ENCODE peak calls at places on chromosomes 13 and 19, in ten cellular contexts. N is HCT116, M is GM12878, A is right lobe of liver, U is upper lobe of left lung, O is heart left ventricle, C is HepG2, T is body of pancreas, P is K562, H is gastrocnemius medialis. G is an unnamed sample. For H3K36me3, the result is how much of the 10 kb centered on the place peaks cover.

GRCh38 chr19:34555447-34555846 is 73.9 kb downstream of the WTIP start:
- ATAC-seq in N (peak), M (peak), A (no peak), U (no peak), O (no peak), C (peak), T (no peak), P (peak), H (no peak), G (no peak)

GRCh38 chr13:110265341-110265681 is 41.6 kb downstream of the COL4A1 start:
- ATAC-seq in N (no peak), M (no peak), A (peak), U (peak), O (peak), C (no peak), T (peak), P (no peak), H (peak), G (no peak)

GRCh38 chr13:59112375-59112774 is 1051.4 kb downstream of the DIAPH3 start:
- ATAC-seq in N (no peak), M (peak), A (no peak), U (no peak), O (peak), C (no peak), T (peak), P (no peak), H (peak), G (peak)

GRCh38 chr13:80084086-80084676 is 256.7 kb downstream of the SPRY2 start:
- ATAC-seq in N (no peak), M (no peak), A (peak), U (no peak), O (peak), C (no peak), T (peak), P (no peak), H (no peak), G (peak)

GRCh38 chr13:100594731-100595130 is 6.1 kb upstream of the GGACT start:
- ATAC-seq in N (peak), M (no peak), A (peak), U (no peak), O (no peak), C (peak), T (peak), P (peak), H (no peak), G (no peak)

GRCh38 chr13:99041788-99042187 is 63.9 kb upstream of the DOCK9 start:
- ATAC-seq in N (no peak), M (peak), A (no peak), U (no peak), O (no peak), C (no peak), T (no peak), P (no peak), H (no peak), G (no peak)

GRCh38 chr19:28294395-28294794 is 918.6 kb downstream of the UQCRFS1 start:
- ATAC-seq in N (no peak), M (no peak), A (no peak), U (no peak), O (peak), C (no peak), T (no peak), P (peak), H (no peak), G (no peak)

GRCh38 chr19:6458695-6459355 is 767 bp downstream of the SLC25A23 start:
- ATAC-seq in N (peak), M (peak), A (peak), U (no peak), O (no peak), C (peak), T (no peak), P (peak), H (no peak), G (no peak)

GRCh38 chr13:43608400-43609137 is 178.2 kb downstream of the ENOX1 start:
- ATAC-seq in N (no peak), M (no peak), A (no peak), U (no peak), O (peak), C (no peak), T (no peak), P (no peak), H (peak), G (no peak)

GRCh38 chr13:21663197-21663596 is 7.7 kb upstream of the FGF9 start:
- ATAC-seq in N (peak), M (no peak), A (peak), U (peak), O (no peak), C (peak), T (no peak), P (no peak), H (no peak), G (no peak)

DNA sequence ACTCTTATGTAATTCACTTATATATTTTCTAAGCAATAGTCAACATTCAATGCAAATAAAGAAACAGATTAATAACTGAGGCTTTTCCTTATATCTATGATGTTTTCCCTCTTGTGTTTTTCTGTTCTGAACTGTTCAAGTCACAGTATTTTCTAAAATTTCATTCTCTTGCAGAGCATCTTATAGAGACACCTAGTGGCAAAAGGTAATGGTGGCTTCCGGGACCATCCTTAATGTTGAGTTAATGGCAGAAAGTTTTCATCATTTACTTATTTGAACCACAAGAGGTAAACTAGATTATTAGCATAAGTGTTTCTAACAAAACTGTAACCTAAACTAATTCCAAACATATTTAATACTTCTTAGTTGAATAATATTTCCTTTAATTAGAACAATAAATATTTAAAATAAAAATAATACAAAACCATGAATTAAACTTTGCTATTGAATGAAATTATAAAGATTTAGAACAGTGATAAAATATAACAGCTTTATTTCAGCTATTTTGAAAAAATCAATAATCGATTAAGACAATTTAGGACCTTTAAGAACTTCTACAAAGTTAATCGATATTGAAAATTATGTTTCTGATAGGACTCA is 1.7 kb upstream of the SLITRK5 start:
- ATAC-seq in N (peak), M (peak), A (peak), U (no peak), O (no peak), C (no peak), T (no peak), P (no peak), H (no peak), G (no peak)
- TF ChIP-seq CTCF in N (peak), M (peak), A (peak), U (no peak), O (no peak), C (peak), T (no peak), P (no peak), H (no peak), G (peak)

GRCh38 chr19:55485439-55486011 is 537 bp downstream of the NAT14 start:
- ATAC-seq in N (peak), M (peak), A (no peak), U (no peak), O (no peak), C (no peak), T (no peak), P (peak), H (no peak), G (no peak)

GRCh38 chr19:55482967-55483671 is 1.9 kb upstream of the NAT14 start:
- ATAC-seq in N (no peak), M (no peak), A (no peak), U (no peak), O (no peak), C (no peak), T (no peak), P (no peak), H (no peak), G (no peak)

GRCh38 chr19:55486043-55486970 is 1.3 kb downstream of the NAT14 start:
- ATAC-seq in N (no peak), M (no peak), A (no peak), U (no peak), O (peak), C (no peak), T (no peak), P (no peak), H (peak), G (no peak)

GRCh38 chr19:55483681-55484361 is 1.2 kb upstream of the NAT14 start:
- ATAC-seq in N (no peak), M (no peak), A (no peak), U (no peak), O (no peak), C (no peak), T (no peak), P (no peak), H (no peak), G (no peak)

DNA sequence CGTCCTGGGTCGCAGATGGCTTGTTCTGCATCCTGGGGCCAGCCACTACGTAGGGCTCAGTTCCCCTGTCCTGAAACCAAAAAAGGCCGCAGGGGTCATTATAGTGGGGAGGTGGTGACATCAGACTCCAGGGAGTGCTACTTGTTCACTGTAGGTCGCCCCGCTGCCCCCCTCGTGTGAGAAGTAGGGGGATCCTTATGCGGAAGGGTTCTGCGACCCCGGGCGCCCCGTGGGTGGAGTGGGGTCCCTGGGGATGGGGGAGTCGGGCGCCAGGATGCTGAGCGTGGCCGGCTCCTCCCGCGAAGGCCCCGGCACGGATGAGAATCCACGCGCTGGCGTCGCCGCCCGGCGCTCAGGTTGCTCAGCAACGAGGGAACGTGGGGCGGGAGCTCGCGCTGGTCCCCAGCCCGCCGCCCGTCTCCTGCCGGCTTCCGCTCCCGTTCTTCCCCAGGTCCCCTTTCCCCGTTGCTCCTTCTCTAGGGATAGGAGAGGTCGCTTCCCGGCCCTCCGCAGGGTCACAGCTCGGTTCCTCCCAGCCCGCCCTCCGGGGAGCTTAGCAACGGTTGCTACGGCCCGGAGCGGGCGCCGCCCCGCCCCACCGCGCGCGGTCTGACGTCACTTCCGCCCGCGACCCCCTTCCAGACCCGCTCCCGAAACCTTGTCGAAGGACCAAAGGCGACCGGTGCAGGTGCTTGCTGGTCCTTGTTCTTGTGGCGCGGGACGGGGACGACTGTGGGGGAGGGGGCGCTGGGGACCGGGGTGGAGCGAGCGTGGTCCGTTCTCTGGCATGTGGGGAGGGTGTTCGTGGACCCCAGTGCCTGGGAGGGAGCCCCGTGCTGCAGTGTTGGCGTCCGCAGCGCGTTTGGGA is at the start of gene NAT14:
- ATAC-seq in N (peak), M (peak), A (peak), U (no peak), O (peak), C (peak), T (peak), P (peak), H (no peak), G (peak)
- TF ChIP-seq POLR2A in N (no peak), M (peak), A (peak), U (peak), O (peak), C (no peak), T (peak), P (peak), H (no peak), G (no peak)

DNA sequence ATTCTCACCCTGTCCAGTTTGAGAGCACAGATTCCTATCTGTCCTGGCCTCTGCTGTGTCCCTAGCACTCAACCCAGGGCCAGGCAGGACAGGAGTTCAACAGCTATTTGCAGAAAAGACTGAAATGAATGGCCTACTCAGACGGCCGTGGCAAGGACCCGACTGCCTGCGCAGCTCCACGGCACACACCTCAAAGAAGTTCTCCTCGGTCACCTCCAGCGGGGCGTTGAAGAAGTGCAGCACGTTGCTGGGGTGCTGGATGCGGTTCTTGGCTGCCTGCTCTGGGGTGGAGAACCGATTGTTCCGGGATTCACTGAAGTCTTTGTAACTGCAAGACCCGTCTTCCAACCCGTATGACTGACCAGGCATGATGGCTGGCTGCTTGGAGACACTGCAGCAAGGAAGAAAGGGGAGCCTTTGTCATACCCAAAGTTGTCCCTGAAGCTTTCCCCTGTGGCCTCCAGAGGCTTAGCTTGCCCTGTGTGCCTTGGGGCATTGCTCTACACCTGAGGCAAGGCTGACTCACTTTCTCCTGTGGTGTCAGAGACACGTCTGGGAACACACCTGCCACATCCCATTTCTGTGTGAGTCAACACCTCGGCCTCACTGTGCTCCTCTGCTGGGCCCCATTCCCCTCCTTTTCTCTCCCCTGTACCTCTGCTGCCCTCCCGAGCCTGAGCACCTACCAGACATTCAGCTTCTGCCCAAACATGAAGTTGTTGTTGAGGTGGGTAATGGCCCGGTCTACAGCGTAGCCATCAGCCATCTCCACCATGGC is 6.8 kb upstream of the ECH1 start:
- ATAC-seq in N (peak), M (no peak), A (peak), U (no peak), O (no peak), C (peak), T (peak), P (peak), H (peak), G (no peak)
- H3K36me3 ChIP-seq in N (half or more), M (under half), A (under half), U (half or more), O (half or more), C (half or more), T (half or more), P (half or more), H (half or more), G (under half)

DNA sequence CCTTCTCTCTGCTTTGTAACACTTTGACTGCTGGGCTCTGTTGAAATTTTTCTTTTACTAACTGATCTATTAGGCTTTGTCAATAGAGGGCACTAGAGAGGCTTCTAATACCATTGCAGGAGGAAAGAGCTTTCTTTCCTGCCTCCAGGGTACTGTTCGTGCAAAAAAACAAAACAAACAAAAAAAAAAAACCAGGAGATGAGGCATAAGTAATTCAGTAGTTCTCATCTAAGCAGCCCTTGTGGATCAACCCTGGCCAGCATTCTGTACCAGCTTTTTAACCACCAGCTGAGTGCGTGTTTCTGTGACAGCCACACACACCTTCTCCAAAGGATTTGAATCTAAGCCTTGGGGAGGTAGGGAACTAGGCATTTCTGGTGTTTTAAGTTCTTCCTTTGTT is 1707.6 kb upstream of the SLC10A2 start:
- ATAC-seq in N (peak), M (peak), A (peak), U (peak), O (no peak), C (no peak), T (no peak), P (no peak), H (no peak), G (no peak)
- TF ChIP-seq CTCF in N (peak), M (peak), A (peak), U (peak), O (peak), C (peak), T (no peak), P (no peak), H (peak), G (peak)

GRCh38 chr19:17470204-17470841 is at the start of gene SLC27A1:
- ATAC-seq in N (peak), M (peak), A (peak), U (peak), O (peak), C (peak), T (peak), P (peak), H (peak), G (peak)
- TF ChIP-seq POLR2A in N (no peak), M (peak), A (no peak), U (peak), O (peak), C (no peak), T (peak), P (no peak), H (no peak), G (peak)

GRCh38 chr13:113638173-113638746 is 19.7 kb downstream of the ATP4B start:
- ATAC-seq in N (no peak), M (no peak), A (no peak), U (no peak), O (no peak), C (no peak), T (no peak), P (no peak), H (no peak), G (no peak)
- H3K36me3 ChIP-seq in N (half or more), M (under half), A (under half), U (under half), O (half or more), C (half or more), T (under half), P (half or more), H (half or more), G (under half)

GRCh38 chr19:41974652-41975051 is 15.5 kb upstream of the RABAC1 start:
- ATAC-seq in N (no peak), M (no peak), A (no peak), U (no peak), O (peak), C (no peak), T (no peak), P (no peak), H (no peak), G (no peak)
- TF ChIP-seq CTCF in N (no peak), M (no peak), A (no peak), U (no peak), O (no peak), C (no peak), T (no peak), P (no peak), H (no peak), G (no peak)

GRCh38 chr19:12789904-12790619 is 1.2 kb upstream of the JUNB start:
- ATAC-seq in N (peak), M (peak), A (peak), U (peak), O (peak), C (peak), T (peak), P (peak), H (peak), G (peak)

GRCh38 chr19:12788682-12789097 is 2.6 kb upstream of the JUNB start:
- ATAC-seq in N (no peak), M (peak), A (peak), U (no peak), O (peak), C (no peak), T (no peak), P (no peak), H (no peak), G (no peak)

GRCh38 chr19:12790628-12791344 is 500 bp upstream of the JUNB start:
- ATAC-seq in N (no peak), M (no peak), A (no peak), U (no peak), O (no peak), C (no peak), T (no peak), P (no peak), H (no peak), G (no peak)

GRCh38 chr19:12788025-12788681 is 3.1 kb upstream of the JUNB start:
- ATAC-seq in N (no peak), M (no peak), A (no peak), U (no peak), O (no peak), C (no peak), T (no peak), P (no peak), H (no peak), G (no peak)

DNA sequence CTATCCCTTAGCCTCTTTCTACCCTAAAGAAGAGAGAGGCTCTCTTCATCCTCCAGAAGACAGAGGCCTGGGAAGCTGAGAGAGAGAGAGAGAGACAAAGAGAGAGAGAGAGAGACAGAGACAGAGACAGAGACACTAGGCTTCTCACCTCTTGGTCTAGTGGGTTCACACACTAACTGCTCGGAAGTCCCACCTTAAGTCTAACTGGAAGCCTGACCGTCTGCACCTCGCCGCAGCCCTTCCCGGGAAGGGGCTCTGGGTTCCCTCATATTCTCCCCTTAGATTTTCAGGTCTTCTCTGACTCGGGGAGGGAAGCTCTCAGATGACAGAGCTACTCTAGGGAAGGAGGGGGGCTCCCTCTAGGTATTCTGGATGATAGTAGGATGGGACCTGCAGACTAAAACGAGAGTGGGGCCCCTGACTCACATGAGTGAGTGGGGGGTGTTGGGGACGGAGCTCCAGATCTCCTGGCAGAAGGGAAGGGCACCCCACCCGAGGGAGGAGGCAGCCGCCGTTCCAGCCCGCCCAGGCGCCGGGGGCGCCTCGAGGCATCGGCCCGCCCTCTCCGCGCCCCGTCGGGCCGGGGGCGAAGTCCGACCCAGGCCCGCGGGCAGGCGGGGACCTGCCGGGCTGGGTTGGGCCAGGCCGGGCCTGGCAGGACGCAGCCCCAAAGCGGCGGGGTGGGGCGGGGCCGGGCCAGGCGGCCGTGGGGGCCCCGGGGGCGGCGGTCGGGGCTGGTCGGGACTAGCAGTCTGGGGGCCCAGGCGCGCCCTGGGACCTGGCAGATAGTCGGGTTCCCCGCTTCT is 2.0 kb upstream of the JUNB start:
- ATAC-seq in N (peak), M (no peak), A (peak), U (no peak), O (no peak), C (peak), T (peak), P (no peak), H (no peak), G (no peak)
- TF ChIP-seq POLR2A in N (no peak), M (peak), A (peak), U (no peak), O (no peak), C (peak), T (no peak), P (peak), H (no peak), G (no peak)

GRCh38 chr19:31261019-31261595 is 88.1 kb downstream of the TSHZ3 start:
- ATAC-seq in N (no peak), M (no peak), A (no peak), U (no peak), O (no peak), C (no peak), T (no peak), P (no peak), H (no peak), G (no peak)
- H3K36me3 ChIP-seq in N (under half), M (under half), A (under half), U (under half), O (under half), C (under half), T (under half), P (under half), H (under half), G (under half)